ENCODE peak calls at places on chromosome 2, in five cellular contexts. Q is mammary epithelial cell, O is heart left ventricle, K is fibroblast of mammary gland, R is foreskin fibroblast. V is an unnamed sample.

GRCh38 chr2:236415706-236416493 is 151.7 kb upstream of the ASB18 start:
- DNase-seq in K (no peak), O (no peak), R (no peak), Q (no peak), V (no peak)

GRCh38 chr2:157375384-157375783 is 49.8 kb upstream of the ERMN start:
- DNase-seq in Q (no peak), R (no peak), O (no peak), K (no peak), V (no peak)

GRCh38 chr2:134375935-134376334 is 122.1 kb downstream of the MGAT5 start:
- DNase-seq in R (peak), Q (no peak), K (peak), O (peak), V (peak)

GRCh38 chr2:69750246-69750645 is 8.3 kb downstream of the ANXA4 start:
- DNase-seq in O (no peak), Q (no peak), K (no peak), R (no peak), V (no peak)

GRCh38 chr2:207276858-207277257 is 111.1 kb upstream of the KLF7 start:
- DNase-seq in Q (no peak), O (no peak), R (no peak), K (no peak), V (no peak)

GRCh38 chr2:23183733-23184132 is 201.2 kb upstream of the KLHL29 start:
- DNase-seq in R (no peak), O (no peak), K (no peak), Q (no peak), V (no peak)

GRCh38 chr2:165793161-165793778 is 777 bp downstream of the GALNT3 start:
- DNase-seq in K (no peak), O (no peak), Q (peak), R (no peak), V (no peak)

GRCh38 chr2:88866756-88867155 is 175.3 kb downstream of the RPIA start:
- DNase-seq in Q (no peak), R (no peak), O (no peak), K (no peak), V (no peak)

GRCh38 chr2:33115196-33115595 is 168.4 kb downstream of the LTBP1 start:
- DNase-seq in K (no peak), R (no peak), Q (no peak), O (no peak), V (no peak)

GRCh38 chr2:67486041-67486796 is 89.1 kb downstream of the ETAA1 start:
- DNase-seq in R (peak), K (peak), Q (peak), O (no peak), V (peak)

GRCh38 chr2:152426801-152427200 is 91.8 kb downstream of the FMNL2 start:
- DNase-seq in K (peak), O (no peak), R (no peak), Q (peak), V (no peak)

GRCh38 chr2:71379086-71379485 is 47.5 kb downstream of the ZNF638 start:
- DNase-seq in Q (peak), R (peak), K (peak), O (no peak), V (peak)

GRCh38 chr2:70946832-70947442 is 11.2 kb downstream of the ATP6V1B1 start:
- DNase-seq in K (peak), R (peak), Q (no peak), O (peak), V (peak)

GRCh38 chr2:20935168-20935567 is 108.7 kb downstream of the APOB start:
- DNase-seq in R (no peak), K (no peak), O (no peak), Q (no peak), V (no peak)

GRCh38 chr2:154556607-154557006 is 141.9 kb upstream of the KCNJ3 start:
- DNase-seq in R (no peak), Q (no peak), K (no peak), O (no peak), V (no peak)

GRCh38 chr2:44941551-44942234 is at the start of gene SIX3:
- DNase-seq in O (no peak), K (no peak), R (no peak), Q (peak), V (no peak)

GRCh38 chr2:212646698-212647097 is 108.1 kb upstream of the ERBB4 start:
- DNase-seq in O (no peak), Q (peak), R (peak), K (peak), V (peak)

GRCh38 chr2:150916434-150916833 is 345.2 kb downstream of the RBM43 start:
- DNase-seq in O (no peak), R (no peak), K (no peak), Q (no peak), V (no peak)

GRCh38 chr2:14621114-14621513 is 11.4 kb upstream of the LRATD1 start:
- DNase-seq in Q (peak), K (no peak), O (no peak), R (no peak), V (no peak)

GRCh38 chr2:203441463-203441862 is 93.6 kb downstream of the RAPH1 start:
- DNase-seq in Q (no peak), O (no peak), R (no peak), K (no peak), V (no peak)

GRCh38 chr2:168369087-168369486 is 87.0 kb upstream of the CERS6 start:
- DNase-seq in K (no peak), O (no peak), Q (no peak), R (no peak), V (no peak)

GRCh38 chr2:147331790-147332419 is 512.9 kb upstream of the ACVR2A start:
- DNase-seq in K (peak), R (peak), O (no peak), Q (peak), V (peak)

GRCh38 chr2:132715986-132716385 is 46.0 kb upstream of the LYPD1 start:
- DNase-seq in K (no peak), O (no peak), R (no peak), Q (no peak), V (no peak)

GRCh38 chr2:239583171-239583878 is 182.5 kb upstream of the HDAC4 start:
- DNase-seq in K (no peak), O (no peak), R (no peak), Q (no peak), V (no peak)

GRCh38 chr2:200523158-200523557 is 2.8 kb upstream of the SGO2 start:
- DNase-seq in Q (peak), O (no peak), K (no peak), R (no peak), V (no peak)

GRCh38 chr2:182980115-182980514 is 58.1 kb downstream of the NCKAP1 start:
- DNase-seq in R (peak), Q (peak), O (no peak), K (peak), V (peak)

GRCh38 chr2:102424754-102425153 is 1.8 kb downstream of the IL18RAP start:
- DNase-seq in O (no peak), Q (no peak), K (no peak), R (no peak), V (no peak)

GRCh38 chr2:198587726-198588125 is 783.3 kb downstream of the PLCL1 start:
- DNase-seq in R (no peak), Q (no peak), O (no peak), K (no peak), V (no peak)

GRCh38 chr2:69304685-69305084 is 82.3 kb downstream of the GFPT1 start:
- DNase-seq in R (no peak), O (no peak), K (no peak), Q (no peak), V (no peak)

GRCh38 chr2:69060938-69061501 is 48.0 kb downstream of the ANTXR1 start:
- DNase-seq in Q (no peak), K (no peak), R (no peak), O (no peak), V (no peak)

GRCh38 chr2:69030791-69031190 is 17.8 kb downstream of the ANTXR1 start:
- DNase-seq in Q (no peak), R (no peak), O (no peak), K (no peak), V (no peak)

GRCh38 chr2:37414470-37414949 is 70.1 kb downstream of the QPCT start:
- DNase-seq in Q (peak), R (peak), K (peak), O (no peak), V (peak)

GRCh38 chr2:186569906-186570305 is 19.9 kb upstream of the ITGAV start:
- DNase-seq in K (no peak), O (no peak), R (no peak), Q (no peak), V (no peak)

GRCh38 chr2:189236066-189236465 is 56.5 kb upstream of the COL5A2 start:
- DNase-seq in Q (peak), K (peak), R (peak), O (no peak), V (no peak)

GRCh38 chr2:220033546-220033945 is 406.1 kb downstream of the SLC4A3 start:
- DNase-seq in O (no peak), R (no peak), K (peak), Q (no peak), V (no peak)

GRCh38 chr2:190618030-190618429 is 30.9 kb upstream of the NAB1 start:
- DNase-seq in O (no peak), K (no peak), R (no peak), Q (no peak), V (no peak)

GRCh38 chr2:169131587-169132512 is 62.5 kb downstream of the DHRS9 start:
- DNase-seq in O (no peak), R (peak), K (peak), Q (peak), V (peak)

GRCh38 chr2:45637440-45637839 is 14.0 kb upstream of the PRKCE start:
- DNase-seq in K (peak), O (no peak), Q (peak), R (peak), V (no peak)

GRCh38 chr2:54456526-54457325 is 599 bp downstream of the SPTBN1 start:
- DNase-seq in R (peak), K (peak), O (peak), Q (peak), V (peak)

GRCh38 chr2:217935245-217935879 is 67.4 kb downstream of the TNS1 start:
- DNase-seq in Q (no peak), K (peak), O (peak), R (no peak), V (peak)
- H3K4me3 ChIP-seq in Q (no peak), K (no peak), O (peak), R (no peak), V (no peak)

GRCh38 chr2:48467637-48468036 is 62.3 kb upstream of the STON1 start:
- DNase-seq in K (peak), O (no peak), Q (no peak), R (peak), V (no peak)

GRCh38 chr2:48474599-48475298 is 55.2 kb upstream of the STON1 start:
- DNase-seq in R (no peak), K (peak), Q (no peak), O (peak), V (peak)

GRCh38 chr2:48469731-48470130 is 60.2 kb upstream of the STON1 start:
- DNase-seq in R (no peak), O (no peak), Q (no peak), K (no peak), V (no peak)

GRCh38 chr2:48471048-48471474 is 58.9 kb upstream of the STON1 start:
- DNase-seq in Q (peak), K (peak), O (peak), R (peak), V (peak)
- TF ChIP-seq CTCF in Q (peak), K (peak), O (peak), R (peak), V (peak)

DNA sequence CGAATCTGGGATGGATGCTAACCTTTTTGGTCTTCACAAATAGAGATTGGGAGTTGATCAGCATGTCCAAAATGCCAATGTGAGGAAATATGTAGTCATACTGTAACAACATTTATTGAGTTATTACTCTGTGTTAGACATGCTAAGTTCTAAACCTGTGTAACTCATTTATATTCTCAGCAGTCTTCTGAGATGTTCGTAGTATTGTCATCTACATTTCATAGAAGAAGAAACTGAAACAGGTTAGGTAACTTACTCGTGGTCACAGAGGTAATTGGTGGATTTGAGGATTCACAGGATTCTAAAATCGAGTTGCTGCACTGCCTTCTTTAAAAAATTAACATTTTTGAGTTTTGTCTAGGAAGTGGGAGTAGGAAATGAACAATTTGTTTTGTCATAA is 162.1 kb downstream of the UBE2E3 start:
- DNase-seq in O (no peak), K (no peak), R (no peak), Q (no peak), V (no peak)
- H3K4me3 ChIP-seq in O (no peak), K (no peak), R (no peak), Q (no peak), V (no peak)

GRCh38 chr2:217834744-217835513 is 167.9 kb downstream of the TNS1 start:
- DNase-seq in Q (no peak), R (no peak), O (no peak), K (no peak), V (no peak)

GRCh38 chr2:217835931-217836881 is 166.6 kb downstream of the TNS1 start:
- DNase-seq in R (peak), K (peak), Q (peak), O (peak), V (peak)

GRCh38 chr2:217837530-217837929 is 165.3 kb downstream of the TNS1 start:
- DNase-seq in R (no peak), O (no peak), Q (no peak), K (no peak), V (no peak)

GRCh38 chr2:217838409-217838831 is 164.4 kb downstream of the TNS1 start:
- DNase-seq in Q (no peak), R (no peak), K (no peak), O (no peak), V (no peak)

DNA sequence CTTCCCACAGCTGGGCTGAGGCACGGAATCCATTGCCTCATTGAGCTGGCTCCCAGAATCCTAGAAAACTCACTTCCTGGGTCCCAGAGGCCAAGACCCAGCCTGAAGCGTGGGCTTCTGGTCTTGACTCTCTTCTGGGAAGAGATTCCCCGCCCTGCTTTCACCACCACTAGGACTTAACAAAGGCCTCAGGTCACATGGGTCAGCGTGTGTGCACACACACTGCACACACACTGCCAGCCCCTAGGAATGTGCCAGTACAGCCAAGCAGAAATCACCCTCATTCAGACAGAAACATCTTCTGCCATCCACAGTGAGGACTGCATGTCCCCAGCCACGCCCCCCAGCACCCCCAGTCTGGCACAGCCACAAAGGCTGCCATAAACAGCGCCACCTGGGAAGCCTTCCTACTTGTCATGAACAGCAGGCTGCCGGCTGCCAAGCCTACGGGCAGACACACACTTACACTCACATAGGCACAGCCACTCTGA is 165.7 kb downstream of the TNS1 start:
- DNase-seq in Q (no peak), K (peak), O (peak), R (peak), V (peak)
- TF ChIP-seq CTCF in Q (peak), K (peak), O (peak), R (peak), V (peak)